ENCODE peak calls at places on chromosomes 6 and 20, in five cellular contexts. One of them, this sample, is unnamed. For H3K9me3, the result is how much of the 10 kb centered on the place peaks cover.

GRCh38 chr6:11653028-11653583 is 115.6 kb downstream of the TMEM170B start:
- DNase-seq in naive thymus-derived CD4-positive, alpha-beta T cell: no peak
- DNase-seq in tibial nerve: no peak
- DNase-seq in right lobe of liver: no peak
- DNase-seq in thyroid gland: no peak
- DNase-seq in this sample: no peak

GRCh38 chr6:26330835-26331808 is 33.9 kb upstream of the BTN3A2 start:
- DNase-seq in tibial nerve: no peak
- DNase-seq in thyroid gland: no peak
- DNase-seq in right lobe of liver: no peak
- DNase-seq in naive thymus-derived CD4-positive, alpha-beta T cell: peak
- DNase-seq in this sample: peak

GRCh38 chr6:104325341-104326172 is 534.2 kb downstream of the HACE1 start:
- DNase-seq in tibial nerve: no peak
- DNase-seq in naive thymus-derived CD4-positive, alpha-beta T cell: no peak
- DNase-seq in thyroid gland: no peak
- DNase-seq in right lobe of liver: no peak
- DNase-seq in this sample: no peak

GRCh38 chr6:51526922-51527321 is 560.5 kb downstream of the PKHD1 start:
- DNase-seq in tibial nerve: no peak
- DNase-seq in right lobe of liver: no peak
- DNase-seq in naive thymus-derived CD4-positive, alpha-beta T cell: no peak
- DNase-seq in thyroid gland: no peak
- DNase-seq in this sample: no peak

GRCh38 chr20:31691646-31692275 is 30.9 kb downstream of the BCL2L1 start:
- DNase-seq in right lobe of liver: no peak
- DNase-seq in tibial nerve: no peak
- DNase-seq in naive thymus-derived CD4-positive, alpha-beta T cell: no peak
- DNase-seq in thyroid gland: no peak
- DNase-seq in this sample: no peak

GRCh38 chr6:138622967-138623366 is 123.7 kb upstream of the NHSL1 start:
- DNase-seq in thyroid gland: no peak
- DNase-seq in tibial nerve: no peak
- DNase-seq in naive thymus-derived CD4-positive, alpha-beta T cell: no peak
- DNase-seq in right lobe of liver: no peak
- DNase-seq in this sample: no peak

GRCh38 chr6:4668271-4669179 is 107.7 kb upstream of the CDYL start:
- DNase-seq in thyroid gland: no peak
- DNase-seq in right lobe of liver: no peak
- DNase-seq in naive thymus-derived CD4-positive, alpha-beta T cell: no peak
- DNase-seq in tibial nerve: no peak
- DNase-seq in this sample: no peak

GRCh38 chr6:137698636-137699035 is 168.4 kb upstream of the TNFAIP3 start:
- DNase-seq in right lobe of liver: no peak
- DNase-seq in tibial nerve: no peak
- DNase-seq in naive thymus-derived CD4-positive, alpha-beta T cell: no peak
- DNase-seq in thyroid gland: no peak
- DNase-seq in this sample: no peak

GRCh38 chr20:25252686-25253421 is 5.0 kb downstream of the PYGB start:
- DNase-seq in thyroid gland: no peak
- DNase-seq in tibial nerve: no peak
- DNase-seq in right lobe of liver: no peak
- DNase-seq in naive thymus-derived CD4-positive, alpha-beta T cell: no peak
- DNase-seq in this sample: no peak

GRCh38 chr6:43967692-43968091 is 159.6 kb downstream of the MRPL14 start:
- DNase-seq in tibial nerve: no peak
- DNase-seq in thyroid gland: no peak
- DNase-seq in right lobe of liver: peak
- DNase-seq in naive thymus-derived CD4-positive, alpha-beta T cell: no peak
- DNase-seq in this sample: no peak

GRCh38 chr6:15274696-15275387 is 29.0 kb downstream of the JARID2 start:
- DNase-seq in thyroid gland: no peak
- DNase-seq in tibial nerve: no peak
- DNase-seq in right lobe of liver: peak
- DNase-seq in naive thymus-derived CD4-positive, alpha-beta T cell: no peak
- DNase-seq in this sample: no peak

GRCh38 chr6:54335871-54336270 is 27.6 kb downstream of the TINAG start:
- DNase-seq in naive thymus-derived CD4-positive, alpha-beta T cell: no peak
- DNase-seq in thyroid gland: no peak
- DNase-seq in right lobe of liver: no peak
- DNase-seq in tibial nerve: no peak
- DNase-seq in this sample: no peak

GRCh38 chr6:18359237-18359885 is 27.8 kb upstream of the RNF144B start:
- DNase-seq in thyroid gland: no peak
- DNase-seq in naive thymus-derived CD4-positive, alpha-beta T cell: no peak
- DNase-seq in right lobe of liver: no peak
- DNase-seq in tibial nerve: no peak
- DNase-seq in this sample: no peak

GRCh38 chr6:30782425-30783014 is 38.2 kb upstream of the IER3 start:
- DNase-seq in right lobe of liver: no peak
- DNase-seq in tibial nerve: no peak
- DNase-seq in thyroid gland: no peak
- DNase-seq in naive thymus-derived CD4-positive, alpha-beta T cell: no peak
- DNase-seq in this sample: no peak

GRCh38 chr20:32780749-32781402 is 18.7 kb downstream of the DNMT3B start:
- DNase-seq in naive thymus-derived CD4-positive, alpha-beta T cell: no peak
- DNase-seq in tibial nerve: no peak
- DNase-seq in thyroid gland: no peak
- DNase-seq in right lobe of liver: no peak
- DNase-seq in this sample: no peak

GRCh38 chr20:33475381-33476160 is 14.3 kb upstream of the CBFA2T2 start:
- DNase-seq in thyroid gland: no peak
- DNase-seq in naive thymus-derived CD4-positive, alpha-beta T cell: no peak
- DNase-seq in right lobe of liver: no peak
- DNase-seq in tibial nerve: no peak
- DNase-seq in this sample: no peak

GRCh38 chr20:38067717-38068365 is 34.3 kb downstream of the RPRD1B start:
- DNase-seq in tibial nerve: no peak
- DNase-seq in naive thymus-derived CD4-positive, alpha-beta T cell: no peak
- DNase-seq in thyroid gland: no peak
- DNase-seq in right lobe of liver: no peak
- DNase-seq in this sample: no peak

GRCh38 chr20:15654208-15654649 is 919.0 kb downstream of the KIF16B start:
- DNase-seq in thyroid gland: peak
- DNase-seq in naive thymus-derived CD4-positive, alpha-beta T cell: no peak
- DNase-seq in tibial nerve: no peak
- DNase-seq in right lobe of liver: peak
- DNase-seq in this sample: no peak

GRCh38 chr20:57020364-57020763 is 246.1 kb downstream of the BMP7 start:
- DNase-seq in naive thymus-derived CD4-positive, alpha-beta T cell: no peak
- DNase-seq in tibial nerve: no peak
- DNase-seq in right lobe of liver: no peak
- DNase-seq in thyroid gland: no peak
- DNase-seq in this sample: no peak

GRCh38 chr20:52082612-52083011 is 109.0 kb downstream of the ZFP64 start:
- DNase-seq in right lobe of liver: no peak
- DNase-seq in thyroid gland: no peak
- DNase-seq in tibial nerve: no peak
- DNase-seq in naive thymus-derived CD4-positive, alpha-beta T cell: no peak
- DNase-seq in this sample: no peak

GRCh38 chr20:51021067-51022025 is 1.6 kb downstream of the KCNG1 start:
- DNase-seq in naive thymus-derived CD4-positive, alpha-beta T cell: no peak
- DNase-seq in tibial nerve: no peak
- DNase-seq in thyroid gland: no peak
- DNase-seq in right lobe of liver: no peak
- DNase-seq in this sample: no peak

DNA sequence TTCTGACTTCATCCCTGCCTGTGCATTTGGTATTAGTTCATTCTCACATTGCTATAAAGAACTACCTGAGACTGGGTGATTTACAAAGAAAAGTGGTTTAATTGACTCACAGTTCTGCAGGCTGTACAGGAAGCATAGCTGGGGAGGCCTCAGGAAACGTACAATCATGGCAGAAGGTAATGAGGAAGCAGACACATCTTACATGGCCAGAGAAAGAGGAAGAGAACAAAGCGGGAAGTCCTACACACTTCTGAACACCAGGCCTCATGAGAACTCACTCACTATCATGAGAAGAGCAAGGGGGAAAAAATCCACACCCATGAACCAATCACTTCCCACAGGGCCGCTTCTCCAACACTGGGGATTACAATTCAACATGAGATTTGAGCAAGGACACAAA is 303.9 kb downstream of the CBLN4 start:
- DNase-seq in naive thymus-derived CD4-positive, alpha-beta T cell: no peak
- DNase-seq in right lobe of liver: no peak
- DNase-seq in tibial nerve: no peak
- DNase-seq in thyroid gland: no peak
- DNase-seq in this sample: no peak
- H3K9me3 ChIP-seq in naive thymus-derived CD4-positive, alpha-beta T cell: under half
- H3K9me3 ChIP-seq in right lobe of liver: under half
- H3K9me3 ChIP-seq in tibial nerve: under half
- H3K9me3 ChIP-seq in thyroid gland: under half
- H3K9me3 ChIP-seq in this sample: under half

DNA sequence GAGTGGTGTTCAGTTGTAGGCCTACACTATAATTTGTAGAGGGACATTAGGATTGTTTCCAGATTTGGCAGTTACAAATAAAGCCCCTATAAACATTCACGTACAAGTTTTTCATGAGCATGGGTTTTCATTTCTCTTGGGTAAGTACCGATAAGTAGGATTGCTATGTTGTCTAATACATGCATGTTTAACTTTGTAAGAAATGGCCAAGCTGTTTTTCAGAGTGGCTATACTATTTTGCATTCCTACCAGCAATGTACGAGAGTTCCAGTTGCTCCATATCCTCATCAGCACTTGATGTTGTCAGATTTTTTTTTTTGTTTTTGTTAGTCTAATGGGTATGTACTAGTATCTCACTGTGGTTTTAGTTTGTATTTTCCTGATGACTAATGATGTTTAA is 11.2 kb upstream of the APCDD1L start:
- DNase-seq in naive thymus-derived CD4-positive, alpha-beta T cell: no peak
- DNase-seq in right lobe of liver: no peak
- DNase-seq in thyroid gland: no peak
- DNase-seq in tibial nerve: no peak
- DNase-seq in this sample: no peak
- H3K9me3 ChIP-seq in naive thymus-derived CD4-positive, alpha-beta T cell: under half
- H3K9me3 ChIP-seq in right lobe of liver: under half
- H3K9me3 ChIP-seq in thyroid gland: under half
- H3K9me3 ChIP-seq in tibial nerve: half or more
- H3K9me3 ChIP-seq in this sample: under half

GRCh38 chr20:55977723-55978481 is 27.4 kb downstream of the CBLN4 start:
- DNase-seq in tibial nerve: peak
- DNase-seq in right lobe of liver: no peak
- DNase-seq in thyroid gland: peak
- DNase-seq in naive thymus-derived CD4-positive, alpha-beta T cell: no peak
- DNase-seq in this sample: no peak
- H3K9me3 ChIP-seq in tibial nerve: under half
- H3K9me3 ChIP-seq in right lobe of liver: under half
- H3K9me3 ChIP-seq in thyroid gland: under half
- H3K9me3 ChIP-seq in naive thymus-derived CD4-positive, alpha-beta T cell: under half
- H3K9me3 ChIP-seq in this sample: under half

GRCh38 chr6:37979392-37980221 is 160.1 kb downstream of the ZFAND3 start:
- DNase-seq in thyroid gland: no peak
- DNase-seq in right lobe of liver: no peak
- DNase-seq in tibial nerve: no peak
- DNase-seq in naive thymus-derived CD4-positive, alpha-beta T cell: no peak
- DNase-seq in this sample: no peak

GRCh38 chr6:37974943-37975342 is 155.4 kb downstream of the ZFAND3 start:
- DNase-seq in naive thymus-derived CD4-positive, alpha-beta T cell: no peak
- DNase-seq in tibial nerve: no peak
- DNase-seq in right lobe of liver: no peak
- DNase-seq in thyroid gland: no peak
- DNase-seq in this sample: no peak

GRCh38 chr6:37980222-37980595 is 160.7 kb downstream of the ZFAND3 start:
- DNase-seq in tibial nerve: no peak
- DNase-seq in naive thymus-derived CD4-positive, alpha-beta T cell: no peak
- DNase-seq in thyroid gland: no peak
- DNase-seq in right lobe of liver: no peak
- DNase-seq in this sample: no peak

GRCh38 chr6:37974381-37974780 is 154.9 kb downstream of the ZFAND3 start:
- DNase-seq in tibial nerve: no peak
- DNase-seq in naive thymus-derived CD4-positive, alpha-beta T cell: no peak
- DNase-seq in right lobe of liver: no peak
- DNase-seq in thyroid gland: no peak
- DNase-seq in this sample: no peak

DNA sequence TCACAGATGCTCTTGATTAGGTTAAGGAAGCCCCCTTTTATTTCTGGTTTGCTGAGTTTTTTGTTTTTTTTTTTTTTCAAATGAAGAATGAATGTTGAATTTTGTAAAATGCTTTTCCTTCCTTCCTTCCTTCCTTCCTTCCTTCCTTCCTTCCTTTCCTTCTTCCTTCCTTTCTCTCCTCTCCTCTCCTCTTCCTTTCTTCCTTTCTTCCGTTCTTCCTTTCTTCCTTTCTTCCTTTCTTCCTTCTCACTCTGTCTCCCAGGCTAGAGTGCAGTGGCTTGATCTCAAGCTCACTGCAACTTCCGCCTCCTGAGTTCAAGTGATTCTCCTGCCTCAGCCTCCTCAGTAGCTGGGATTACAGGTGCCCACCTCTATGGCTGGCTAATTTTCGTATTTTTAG is 158.2 kb downstream of the ZFAND3 start:
- DNase-seq in right lobe of liver: no peak
- DNase-seq in thyroid gland: no peak
- DNase-seq in tibial nerve: no peak
- DNase-seq in naive thymus-derived CD4-positive, alpha-beta T cell: no peak
- DNase-seq in this sample: no peak
- H3K9me3 ChIP-seq in right lobe of liver: under half
- H3K9me3 ChIP-seq in thyroid gland: under half
- H3K9me3 ChIP-seq in tibial nerve: under half
- H3K9me3 ChIP-seq in naive thymus-derived CD4-positive, alpha-beta T cell: under half
- H3K9me3 ChIP-seq in this sample: under half